ENCODE peak calls at places on chromosomes 12 and 14, in six cellular contexts. Z, O, B, I, H and L are unnamed samples.

GRCh38 chr12:1332327-1332726 is 262.1 kb downstream of the FBXL14 start:
- DNase-seq in Z (no peak), B (no peak), H (peak), I (peak), O (no peak), L (no peak)

GRCh38 chr12:111757361-111758119 is 9.2 kb upstream of the ALDH2 start:
- DNase-seq in I (no peak), Z (no peak), H (no peak), O (peak), B (no peak), L (no peak)

GRCh38 chr14:61568572-61569011 is 126.7 kb upstream of the HIF1A start:
- DNase-seq in I (no peak), B (peak), O (no peak), Z (peak), H (no peak), L (no peak)

GRCh38 chr12:77204055-77204454 is 138.7 kb upstream of the E2F7 start:
- DNase-seq in H (no peak), O (no peak), Z (no peak), I (no peak), B (no peak), L (peak)

GRCh38 chr12:62361048-62361447 is 100.8 kb downstream of the USP15 start:
- DNase-seq in O (no peak), H (no peak), B (no peak), Z (no peak), I (no peak), L (no peak)

GRCh38 chr14:20697273-20698017 is 8.9 kb downstream of the ANG start:
- DNase-seq in H (peak), B (no peak), O (peak), I (peak), Z (peak), L (peak)

GRCh38 chr12:2179953-2180736 is 127.4 kb downstream of the CACNA1C start:
- DNase-seq in I (no peak), H (peak), Z (no peak), O (no peak), B (no peak), L (no peak)

GRCh38 chr14:49999216-49999761 is 106.4 kb downstream of the ARF6 start:
- DNase-seq in O (peak), Z (no peak), H (peak), B (no peak), I (no peak), L (peak)

GRCh38 chr12:124024263-124024678 is 51.3 kb downstream of the ZNF664 start:
- DNase-seq in H (no peak), Z (no peak), O (peak), I (no peak), B (no peak), L (no peak)

GRCh38 chr14:53180272-53181221 is 27.4 kb upstream of the DDHD1 start:
- DNase-seq in O (peak), Z (peak), I (peak), H (peak), B (peak), L (no peak)

GRCh38 chr14:52275372-52275771 is 7.9 kb downstream of the PTGDR start:
- DNase-seq in B (no peak), I (no peak), H (no peak), O (no peak), Z (no peak), L (no peak)

GRCh38 chr12:104573-105081 is 38.1 kb downstream of the IQSEC3 start:
- DNase-seq in B (no peak), I (peak), Z (peak), O (no peak), H (no peak), L (no peak)

GRCh38 chr12:123971770-123972447 is 722 bp downstream of the CCDC92 start:
- DNase-seq in O (peak), B (no peak), H (no peak), Z (peak), I (peak), L (no peak)

GRCh38 chr12:13661005-13661887 is 320.2 kb downstream of the GRIN2B start:
- DNase-seq in H (peak), Z (peak), B (peak), O (peak), I (peak), L (peak)

GRCh38 chr14:68664225-68664681 is 128.6 kb downstream of the ZFP36L1 start:
- DNase-seq in Z (peak), B (peak), I (no peak), H (no peak), O (no peak), L (no peak)

GRCh38 chr14:21941885-21942284 is 268.3 kb upstream of the OR4E1 start:
- DNase-seq in H (no peak), B (no peak), Z (no peak), I (no peak), O (no peak), L (no peak)

GRCh38 chr14:92558319-92558718 is 44.7 kb downstream of the RIN3 start:
- DNase-seq in I (no peak), B (no peak), Z (no peak), O (no peak), H (no peak), L (no peak)

GRCh38 chr12:21502164-21502496 is 541 bp downstream of the GOLT1B start:
- DNase-seq in Z (no peak), O (peak), H (no peak), I (peak), B (peak), L (peak)

GRCh38 chr14:99119554-99119953 is 152.4 kb downstream of the BCL11B start:
- DNase-seq in I (no peak), O (no peak), Z (peak), B (no peak), H (no peak), L (no peak)

GRCh38 chr12:120977531-120978295 is 630 bp upstream of the HNF1A start:
- DNase-seq in O (no peak), I (no peak), B (no peak), Z (no peak), H (no peak), L (no peak)

GRCh38 chr12:64566882-64567517 is 43.3 kb upstream of the RASSF3 start:
- DNase-seq in O (no peak), B (no peak), Z (peak), I (no peak), H (no peak), L (no peak)

GRCh38 chr12:12925383-12925782 is 26.6 kb downstream of the GPRC5D start:
- DNase-seq in H (no peak), Z (no peak), O (no peak), B (no peak), I (no peak), L (no peak)

GRCh38 chr12:32211066-32211768 is 104.6 kb downstream of the BICD1 start:
- DNase-seq in H (no peak), O (no peak), B (no peak), I (no peak), Z (no peak), L (no peak)

GRCh38 chr14:20002319-20002718 is 356 bp downstream of the OR4Q2 start:
- DNase-seq in O (no peak), B (no peak), I (no peak), Z (no peak), H (no peak), L (no peak)

GRCh38 chr12:49885663-49886461 is 17.8 kb downstream of the FAIM2 start:
- DNase-seq in O (no peak), Z (no peak), I (peak), H (no peak), B (no peak), L (no peak)

GRCh38 chr12:6684609-6685008 is 4.6 kb downstream of the ZNF384 start:
- DNase-seq in Z (peak), I (peak), O (peak), H (peak), B (no peak), L (peak)

GRCh38 chr12:48002773-48003218 is 1.5 kb downstream of the COL2A1 start:
- DNase-seq in Z (peak), H (no peak), B (no peak), I (no peak), O (no peak), L (peak)

GRCh38 chr12:93773122-93773871 is 96.1 kb downstream of the CRADD start:
- DNase-seq in Z (no peak), B (no peak), O (peak), I (no peak), H (no peak), L (no peak)

GRCh38 chr12:122753213-122753571 is 568 bp downstream of the DENR start:
- DNase-seq in B (no peak), Z (no peak), I (no peak), H (no peak), O (no peak), L (no peak)

GRCh38 chr12:26340649-26341048 is 145.3 kb downstream of the SSPN start:
- DNase-seq in I (no peak), Z (no peak), H (no peak), O (no peak), B (peak), L (no peak)

GRCh38 chr12:64903738-64904137 is 79.3 kb downstream of the TBC1D30 start:
- DNase-seq in H (no peak), Z (no peak), I (no peak), O (no peak), B (no peak), L (no peak)

GRCh38 chr12:120757226-120757742 is 31.7 kb downstream of the ACADS start:
- DNase-seq in Z (no peak), B (no peak), H (no peak), I (no peak), O (no peak), L (no peak)

GRCh38 chr14:101960225-101960624 is 4.1 kb upstream of the DYNC1H1 start:
- DNase-seq in H (no peak), I (peak), O (peak), B (no peak), Z (peak), L (peak)

GRCh38 chr14:57818511-57818910 is 47.4 kb downstream of the SLC35F4 start:
- DNase-seq in H (no peak), I (no peak), O (no peak), Z (no peak), B (no peak), L (no peak)

GRCh38 chr12:27162229-27162537 is 79.8 kb upstream of the C12orf71 start:
- DNase-seq in I (no peak), O (no peak), B (no peak), H (no peak), Z (no peak), L (peak)

DNA sequence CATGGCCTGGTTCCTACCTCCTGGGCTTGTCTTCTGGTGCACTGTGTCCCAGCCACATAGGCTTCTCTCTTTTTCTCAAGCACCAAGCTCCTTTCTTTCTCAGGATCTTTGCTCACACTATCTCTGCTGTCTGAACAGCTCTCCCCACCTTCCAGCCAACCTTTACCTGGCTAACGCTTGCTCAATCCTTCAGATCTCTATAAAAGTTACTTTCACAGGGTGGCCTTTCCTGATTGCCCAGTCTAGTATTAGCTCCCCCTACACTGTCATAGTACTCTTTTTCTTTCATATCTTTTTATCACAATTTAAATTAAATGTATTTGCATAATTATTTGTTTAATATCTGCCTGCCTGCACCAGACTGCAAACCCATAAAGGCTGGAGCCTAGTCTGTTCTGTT is 3.8 kb downstream of the PARP11 start:
- DNase-seq in I (no peak), H (no peak), Z (no peak), B (no peak), O (no peak), L (no peak)
- TF ChIP-seq POLR2AphosphoS5 in I (no peak), H (no peak), Z (no peak), B (no peak), O (no peak), L (no peak)

GRCh38 chr14:103103461-103104388 is 9.2 kb downstream of the EXOC3L4 start:
- DNase-seq in H (no peak), B (no peak), I (peak), O (no peak), Z (peak), L (no peak)
- TF ChIP-seq EZH2 in H (no peak), B (no peak), I (no peak), O (no peak), Z (no peak), L (peak)

GRCh38 chr14:106846218-106846617 is 1319.8 kb downstream of the TMEM121 start:
- DNase-seq in B (no peak), Z (no peak), O (no peak), H (no peak), I (no peak), L (no peak)

GRCh38 chr14:106844608-106845285 is 1318.4 kb downstream of the TMEM121 start:
- DNase-seq in H (no peak), B (no peak), Z (no peak), O (no peak), I (peak), L (no peak)

GRCh38 chr14:106843951-106844483 is 1317.6 kb downstream of the TMEM121 start:
- DNase-seq in B (no peak), H (no peak), I (no peak), O (no peak), Z (no peak), L (no peak)

GRCh38 chr14:106843376-106843775 is 1317.0 kb downstream of the TMEM121 start:
- DNase-seq in H (no peak), Z (no peak), O (no peak), B (no peak), I (no peak), L (no peak)

GRCh38 chr14:106845286-106846087 is 1319.1 kb downstream of the TMEM121 start:
- DNase-seq in H (no peak), Z (no peak), O (no peak), B (peak), I (peak), L (no peak)
- TF ChIP-seq POLR2A in H (no peak), Z (no peak), O (no peak), B (no peak), I (peak), L (no peak)

GRCh38 chr12:109725321-109726105 is 11.9 kb downstream of the FAM222A start:
- DNase-seq in B (no peak), H (no peak), I (no peak), Z (no peak), O (no peak), L (no peak)
- TF ChIP-seq POLR2AphosphoS5 in B (no peak), H (no peak), I (no peak), Z (no peak), O (no peak), L (no peak)

DNA sequence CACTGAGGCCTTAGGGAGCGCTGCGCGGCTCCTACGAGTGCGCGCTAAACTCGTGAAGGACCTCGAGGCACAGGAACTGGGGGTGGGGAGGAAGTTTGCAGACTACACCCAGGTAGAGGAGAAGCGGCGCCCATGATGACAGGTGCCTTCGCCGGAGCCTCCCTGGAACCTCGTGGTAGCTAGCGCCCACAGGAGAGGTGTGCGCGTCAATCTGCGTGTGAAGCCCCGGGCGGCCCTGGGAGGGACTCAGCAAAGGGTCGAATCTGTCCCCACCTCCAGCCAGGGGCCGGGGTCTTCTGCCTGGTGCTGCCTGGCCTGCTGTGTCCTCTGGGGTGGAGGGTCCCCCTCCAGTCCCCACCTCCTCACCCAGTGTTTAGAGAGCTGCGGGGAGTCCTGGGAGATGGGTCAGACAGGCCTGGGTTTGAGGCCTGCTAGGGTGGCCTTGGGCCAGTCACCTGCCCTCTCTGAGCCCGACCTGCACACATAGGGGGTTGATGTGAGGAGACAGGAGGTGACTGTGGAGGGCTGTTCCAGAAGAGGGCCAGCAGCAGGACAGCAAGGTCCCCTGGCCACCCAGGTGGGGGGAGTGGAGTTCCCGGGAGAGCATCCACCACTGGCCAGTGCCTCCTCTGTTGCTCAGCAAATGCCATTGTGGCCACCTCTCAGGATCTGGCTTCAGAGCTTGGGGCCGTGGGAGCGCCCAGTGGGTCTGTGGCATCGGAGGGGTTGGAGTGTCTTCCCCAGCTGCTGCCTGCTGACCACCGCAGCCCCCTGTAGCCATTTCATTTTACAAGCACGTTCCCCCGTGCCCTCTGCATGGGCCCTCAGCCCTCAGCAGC is 20.2 kb upstream of the KIF26A start:
- DNase-seq in B (no peak), O (no peak), Z (peak), I (no peak), H (no peak), L (no peak)
- TF ChIP-seq EZH2 in B (no peak), O (no peak), Z (no peak), I (no peak), H (no peak), L (no peak)

GRCh38 chr12:114684098-114684869 is at the start of gene TBX3:
- DNase-seq in H (peak), O (peak), Z (peak), I (peak), B (no peak), L (peak)
- TF ChIP-seq POLR2A in H (peak), O (peak), Z (no peak), I (peak), B (no peak), L (no peak)

DNA sequence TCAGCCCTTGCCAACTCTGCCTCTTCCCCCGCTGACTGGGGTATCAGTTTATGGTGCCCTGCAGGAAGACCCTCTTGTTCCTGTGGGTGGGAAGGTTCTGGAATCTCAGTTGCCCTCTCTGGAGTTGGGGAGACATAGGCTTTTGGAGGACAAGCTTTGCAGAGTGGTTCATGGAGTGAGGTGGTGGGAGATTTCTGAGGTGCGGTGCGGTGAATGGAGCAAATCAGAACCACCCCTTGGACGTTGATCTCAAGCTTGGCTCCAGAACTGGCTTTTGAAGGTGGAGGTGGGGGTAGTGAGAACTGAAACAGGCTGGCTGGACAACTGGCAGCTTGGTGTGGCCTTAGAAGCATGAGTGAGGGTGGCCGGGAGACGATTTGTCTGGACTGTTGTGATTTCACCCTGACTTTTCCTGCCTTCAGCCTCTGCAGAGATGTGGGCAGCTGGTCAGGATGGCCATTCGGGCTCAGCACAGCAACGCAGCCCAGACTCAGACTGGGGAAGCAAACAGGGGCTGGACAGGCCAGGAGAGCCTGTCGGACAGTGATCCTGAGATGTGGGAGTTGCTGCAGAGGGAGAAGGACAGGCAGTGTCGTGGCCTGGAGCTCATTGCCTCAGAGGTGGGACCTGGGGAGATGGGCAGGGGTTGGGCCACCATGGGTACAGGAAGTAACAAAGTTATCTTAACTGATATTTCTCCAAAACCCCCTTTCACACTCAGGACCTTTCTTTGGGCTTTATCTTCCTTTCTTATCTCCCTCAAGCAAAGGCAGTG is 1.1 kb downstream of the SHMT2 start:
- DNase-seq in B (no peak), H (no peak), I (peak), O (no peak), Z (no peak), L (no peak)
- TF ChIP-seq POLR2AphosphoS5 in B (no peak), H (no peak), I (no peak), O (no peak), Z (no peak), L (no peak)

GRCh38 chr12:130160306-130160705 is 2.0 kb upstream of the FZD10 start:
- DNase-seq in H (no peak), B (no peak), O (no peak), I (no peak), Z (no peak), L (no peak)
- TF ChIP-seq EZH2 in H (no peak), B (no peak), O (no peak), I (no peak), Z (no peak), L (no peak)

GRCh38 chr14:88386395-88386794 is 938 bp downstream of the SPATA7 start:
- DNase-seq in Z (no peak), I (no peak), H (no peak), O (no peak), B (no peak), L (no peak)

GRCh38 chr14:88380405-88380804 is 5.1 kb upstream of the SPATA7 start:
- DNase-seq in B (no peak), H (no peak), O (no peak), I (no peak), Z (no peak), L (no peak)

GRCh38 chr14:88384653-88385205 is 728 bp upstream of the SPATA7 start:
- DNase-seq in O (peak), H (no peak), I (no peak), Z (no peak), B (no peak), L (no peak)

GRCh38 chr14:88388741-88389282 is 3.4 kb downstream of the SPATA7 start:
- DNase-seq in I (no peak), O (no peak), Z (no peak), B (no peak), H (no peak), L (peak)

GRCh38 chr14:88385212-88386101 is at the start of gene SPATA7:
- DNase-seq in Z (peak), O (peak), B (peak), I (peak), H (peak), L (peak)
- TF ChIP-seq POLR2A in Z (peak), O (peak), B (peak), I (peak), H (peak), L (peak)

DNA sequence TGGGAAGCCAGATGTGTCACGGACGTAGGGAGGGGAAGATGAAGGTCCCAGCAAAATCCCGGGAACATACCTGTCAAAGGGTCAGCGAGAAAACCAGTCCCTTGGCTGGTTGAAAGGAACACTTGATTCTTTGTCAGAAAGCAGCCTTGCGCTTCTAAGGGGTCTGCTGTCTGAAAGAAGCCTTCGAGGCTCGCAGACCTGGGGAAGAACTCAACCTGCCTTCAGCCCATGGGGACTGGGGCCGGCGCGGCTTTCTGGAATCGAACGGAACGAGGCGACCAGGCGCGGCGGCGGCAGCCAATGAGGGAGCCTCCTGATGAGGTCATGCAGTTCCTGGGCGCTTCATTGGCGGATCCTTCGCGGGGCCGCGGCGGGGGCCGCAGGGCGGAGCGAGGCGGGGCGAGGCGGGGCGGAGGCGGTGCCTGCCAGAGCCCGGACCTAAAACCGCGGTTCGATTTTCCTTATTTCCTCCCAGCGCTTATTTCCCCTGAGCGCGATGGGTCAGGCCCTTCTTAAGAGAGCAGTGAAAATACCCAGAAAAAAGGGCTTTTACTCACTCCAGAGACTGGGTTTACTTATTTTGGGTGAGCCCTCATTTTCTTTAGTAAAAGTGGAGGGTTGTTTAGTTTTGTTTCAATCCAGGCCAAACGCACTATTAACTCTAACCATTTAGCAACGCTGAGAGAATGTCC is 11.8 kb upstream of the TTC7B start:
- DNase-seq in Z (peak), O (peak), B (peak), H (peak), I (peak), L (peak)
- TF ChIP-seq POLR2AphosphoS5 in Z (no peak), O (peak), B (no peak), H (peak), I (peak), L (peak)